ENCODE peak calls at places on chromosomes 5 and 9, in five cellular contexts. One of them, this sample, is unnamed.

GRCh38 chr9:125883548-125883947 is 136.4 kb downstream of the PBX3 start:
- DNase-seq in OCI-LY7: no peak
- DNase-seq in pancreas: no peak
- DNase-seq in Peyer's patch: no peak
- DNase-seq in adrenal gland: no peak
- DNase-seq in this sample: no peak

GRCh38 chr9:127485995-127486394 is 34.7 kb downstream of the LRSAM1 start:
- DNase-seq in OCI-LY7: no peak
- DNase-seq in pancreas: no peak
- DNase-seq in Peyer's patch: no peak
- DNase-seq in adrenal gland: no peak
- DNase-seq in this sample: no peak

GRCh38 chr9:131698715-131699053 is 41.2 kb downstream of the RAPGEF1 start:
- DNase-seq in OCI-LY7: no peak
- DNase-seq in adrenal gland: no peak
- DNase-seq in Peyer's patch: no peak
- DNase-seq in pancreas: no peak
- DNase-seq in this sample: no peak

GRCh38 chr5:178547052-178547666 is 43.0 kb downstream of the COL23A1 start:
- DNase-seq in pancreas: no peak
- DNase-seq in OCI-LY7: no peak
- DNase-seq in Peyer's patch: no peak
- DNase-seq in adrenal gland: no peak
- DNase-seq in this sample: no peak

GRCh38 chr9:132169672-132170392 is 8.0 kb downstream of the NTNG2 start:
- DNase-seq in OCI-LY7: peak; percentile 74
- DNase-seq in adrenal gland: peak; percentile 71
- DNase-seq in Peyer's patch: peak; percentile 65
- DNase-seq in pancreas: no peak
- DNase-seq in this sample: peak; percentile 48

GRCh38 chr5:156824800-156825199 is 25.3 kb upstream of the PPP1R2B start:
- DNase-seq in adrenal gland: no peak
- DNase-seq in pancreas: no peak
- DNase-seq in Peyer's patch: no peak
- DNase-seq in OCI-LY7: peak; percentile 67
- DNase-seq in this sample: no peak

GRCh38 chr9:89791754-89792153 is 186.9 kb downstream of the GADD45G start:
- DNase-seq in OCI-LY7: no peak
- DNase-seq in adrenal gland: no peak
- DNase-seq in pancreas: no peak
- DNase-seq in Peyer's patch: no peak
- DNase-seq in this sample: no peak

GRCh38 chr5:35852084-35852734 is 4.5 kb upstream of the IL7R start:
- DNase-seq in Peyer's patch: no peak
- DNase-seq in pancreas: no peak
- DNase-seq in OCI-LY7: peak; percentile 49
- DNase-seq in adrenal gland: peak; percentile 69
- DNase-seq in this sample: no peak

GRCh38 chr5:179154991-179155955 is 95.1 kb downstream of the ZNF354C start:
- DNase-seq in adrenal gland: no peak
- DNase-seq in Peyer's patch: peak; percentile 41
- DNase-seq in OCI-LY7: peak; percentile 11
- DNase-seq in pancreas: no peak
- DNase-seq in this sample: no peak

GRCh38 chr9:21788752-21789151 is 13.7 kb upstream of the MTAP start:
- DNase-seq in Peyer's patch: no peak
- DNase-seq in pancreas: no peak
- DNase-seq in OCI-LY7: no peak
- DNase-seq in adrenal gland: no peak
- DNase-seq in this sample: no peak

GRCh38 chr9:21795483-21795882 is 7.0 kb upstream of the MTAP start:
- DNase-seq in OCI-LY7: no peak
- DNase-seq in adrenal gland: no peak
- DNase-seq in pancreas: no peak
- DNase-seq in Peyer's patch: no peak
- DNase-seq in this sample: no peak

GRCh38 chr9:21789541-21790037 is 12.8 kb upstream of the MTAP start:
- DNase-seq in OCI-LY7: peak; percentile 90
- DNase-seq in Peyer's patch: no peak
- DNase-seq in adrenal gland: peak; percentile 81
- DNase-seq in pancreas: peak; percentile 21
- DNase-seq in this sample: no peak
- H3K4me3 ChIP-seq in OCI-LY7: peak overlapping the region; percentile 33
- H3K4me3 ChIP-seq in Peyer's patch: peak overlapping the region; percentile 10
- H3K4me3 ChIP-seq in adrenal gland: no peak overlapping the region
- H3K4me3 ChIP-seq in pancreas: no peak overlapping the region
- H3K4me3 ChIP-seq in this sample: no peak overlapping the region

GRCh38 chr9:121277026-121277425 is 9.1 kb downstream of the GSN start:
- DNase-seq in OCI-LY7: no peak
- DNase-seq in Peyer's patch: no peak
- DNase-seq in adrenal gland: no peak
- DNase-seq in pancreas: no peak
- DNase-seq in this sample: no peak

GRCh38 chr9:121277518-121278275 is 9.7 kb downstream of the GSN start:
- DNase-seq in OCI-LY7: no peak
- DNase-seq in pancreas: no peak
- DNase-seq in Peyer's patch: no peak
- DNase-seq in adrenal gland: no peak
- DNase-seq in this sample: no peak

GRCh38 chr9:121280715-121281613 is 13.0 kb downstream of the GSN start:
- DNase-seq in pancreas: no peak
- DNase-seq in Peyer's patch: no peak
- DNase-seq in OCI-LY7: no peak
- DNase-seq in adrenal gland: no peak
- DNase-seq in this sample: no peak

GRCh38 chr9:121279841-121280388 is 12.0 kb downstream of the GSN start:
- DNase-seq in OCI-LY7: no peak
- DNase-seq in pancreas: no peak
- DNase-seq in Peyer's patch: no peak
- DNase-seq in adrenal gland: no peak
- DNase-seq in this sample: no peak

GRCh38 chr9:121278535-121279169 is 10.7 kb downstream of the GSN start:
- DNase-seq in Peyer's patch: no peak
- DNase-seq in adrenal gland: peak; percentile 90
- DNase-seq in pancreas: no peak
- DNase-seq in OCI-LY7: peak; percentile 59
- DNase-seq in this sample: peak; percentile 55
- H3K4me3 ChIP-seq in Peyer's patch: no peak overlapping the region
- H3K4me3 ChIP-seq in adrenal gland: no peak overlapping the region
- H3K4me3 ChIP-seq in pancreas: no peak overlapping the region
- H3K4me3 ChIP-seq in OCI-LY7: no peak overlapping the region
- H3K4me3 ChIP-seq in this sample: no peak overlapping the region

GRCh38 chr5:140413230-140413629 is 11.6 kb downstream of the ANKHD1 start:
- DNase-seq in pancreas: no peak
- DNase-seq in OCI-LY7: no peak
- DNase-seq in adrenal gland: no peak
- DNase-seq in Peyer's patch: no peak
- DNase-seq in this sample: no peak

GRCh38 chr5:140403613-140404012 is 2.0 kb downstream of the ANKHD1 start:
- DNase-seq in Peyer's patch: no peak
- DNase-seq in OCI-LY7: no peak
- DNase-seq in pancreas: no peak
- DNase-seq in adrenal gland: no peak
- DNase-seq in this sample: no peak

DNA sequence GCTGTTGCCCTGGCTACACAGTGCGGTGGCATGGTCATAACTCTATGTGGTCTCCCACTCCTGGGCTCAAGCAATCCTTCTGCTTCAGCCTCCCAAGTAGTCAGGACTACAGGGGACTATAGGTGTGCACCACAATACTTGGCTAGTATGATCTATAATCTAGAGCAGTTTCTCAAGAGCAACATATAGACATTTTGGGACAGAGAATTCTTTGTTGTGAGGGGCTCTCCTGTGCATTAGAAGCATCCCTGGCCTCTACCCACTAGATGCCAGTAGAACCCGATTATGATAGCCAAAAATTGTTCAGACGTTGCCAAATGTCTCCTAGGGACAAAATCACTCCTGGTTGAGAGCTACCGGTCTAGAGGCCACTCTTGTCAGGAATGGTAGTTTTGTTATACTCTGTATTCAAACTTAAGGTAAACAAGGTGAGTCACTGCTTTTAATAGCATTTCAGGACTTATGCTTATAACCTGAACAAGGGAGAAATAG is 7.2 kb downstream of the ANKHD1 start:
- DNase-seq in OCI-LY7: no peak
- DNase-seq in Peyer's patch: no peak
- DNase-seq in pancreas: no peak
- DNase-seq in adrenal gland: no peak
- DNase-seq in this sample: no peak
- H3K4me3 ChIP-seq in OCI-LY7: no peak overlapping the region
- H3K4me3 ChIP-seq in Peyer's patch: no peak overlapping the region
- H3K4me3 ChIP-seq in pancreas: no peak overlapping the region
- H3K4me3 ChIP-seq in adrenal gland: no peak overlapping the region
- H3K4me3 ChIP-seq in this sample: no peak overlapping the region

DNA sequence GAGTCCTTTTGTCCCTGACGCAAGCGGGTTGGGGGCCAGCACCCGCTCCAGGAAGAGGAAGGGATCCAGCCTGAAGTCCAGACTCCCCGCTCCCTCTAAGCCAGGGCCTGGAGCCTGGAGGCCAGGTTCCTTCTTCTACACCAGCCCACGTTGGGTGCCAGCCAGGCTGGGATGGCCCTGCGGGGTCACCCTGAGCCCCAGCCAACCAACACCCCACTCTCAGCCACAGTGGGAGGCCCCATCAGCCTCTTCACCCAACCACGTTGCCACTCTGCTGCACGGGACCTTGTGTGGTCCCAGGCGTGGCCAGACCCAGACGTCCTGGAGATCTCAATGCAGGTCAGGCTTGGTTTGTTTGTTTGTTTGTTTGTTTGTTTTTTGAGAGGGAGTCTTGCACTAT is 1.0 kb upstream of the FUT7 start:
- DNase-seq in OCI-LY7: no peak
- DNase-seq in pancreas: no peak
- DNase-seq in adrenal gland: peak; percentile 74
- DNase-seq in Peyer's patch: no peak
- DNase-seq in this sample: peak; percentile 76
- H3K4me3 ChIP-seq in OCI-LY7: no peak overlapping the region
- H3K4me3 ChIP-seq in pancreas: no peak overlapping the region
- H3K4me3 ChIP-seq in adrenal gland: no peak overlapping the region
- H3K4me3 ChIP-seq in Peyer's patch: no peak overlapping the region
- H3K4me3 ChIP-seq in this sample: no peak overlapping the region

GRCh38 chr5:370959-371810 is 49.7 kb downstream of the AHRR start:
- DNase-seq in adrenal gland: peak; percentile 27
- DNase-seq in OCI-LY7: no peak
- DNase-seq in pancreas: no peak
- DNase-seq in Peyer's patch: no peak
- DNase-seq in this sample: peak; percentile 1
- H3K4me3 ChIP-seq in adrenal gland: no peak overlapping the region
- H3K4me3 ChIP-seq in OCI-LY7: no peak overlapping the region
- H3K4me3 ChIP-seq in pancreas: no peak overlapping the region
- H3K4me3 ChIP-seq in Peyer's patch: no peak overlapping the region
- H3K4me3 ChIP-seq in this sample: no peak overlapping the region

GRCh38 chr5:148807845-148808244 is 18.6 kb upstream of the ADRB2 start:
- DNase-seq in Peyer's patch: no peak
- DNase-seq in OCI-LY7: peak; percentile 42
- DNase-seq in pancreas: no peak
- DNase-seq in adrenal gland: no peak
- DNase-seq in this sample: no peak

GRCh38 chr5:148808864-148809642 is 17.4 kb upstream of the ADRB2 start:
- DNase-seq in Peyer's patch: no peak
- DNase-seq in pancreas: no peak
- DNase-seq in OCI-LY7: peak; percentile 85
- DNase-seq in adrenal gland: no peak
- DNase-seq in this sample: no peak

GRCh38 chr5:148801682-148802276 is 24.6 kb upstream of the ADRB2 start:
- DNase-seq in Peyer's patch: no peak
- DNase-seq in OCI-LY7: no peak
- DNase-seq in pancreas: no peak
- DNase-seq in adrenal gland: no peak
- DNase-seq in this sample: no peak

GRCh38 chr5:148806520-148806931 is 19.9 kb upstream of the ADRB2 start:
- DNase-seq in OCI-LY7: no peak
- DNase-seq in pancreas: no peak
- DNase-seq in Peyer's patch: no peak
- DNase-seq in adrenal gland: no peak
- DNase-seq in this sample: no peak

DNA sequence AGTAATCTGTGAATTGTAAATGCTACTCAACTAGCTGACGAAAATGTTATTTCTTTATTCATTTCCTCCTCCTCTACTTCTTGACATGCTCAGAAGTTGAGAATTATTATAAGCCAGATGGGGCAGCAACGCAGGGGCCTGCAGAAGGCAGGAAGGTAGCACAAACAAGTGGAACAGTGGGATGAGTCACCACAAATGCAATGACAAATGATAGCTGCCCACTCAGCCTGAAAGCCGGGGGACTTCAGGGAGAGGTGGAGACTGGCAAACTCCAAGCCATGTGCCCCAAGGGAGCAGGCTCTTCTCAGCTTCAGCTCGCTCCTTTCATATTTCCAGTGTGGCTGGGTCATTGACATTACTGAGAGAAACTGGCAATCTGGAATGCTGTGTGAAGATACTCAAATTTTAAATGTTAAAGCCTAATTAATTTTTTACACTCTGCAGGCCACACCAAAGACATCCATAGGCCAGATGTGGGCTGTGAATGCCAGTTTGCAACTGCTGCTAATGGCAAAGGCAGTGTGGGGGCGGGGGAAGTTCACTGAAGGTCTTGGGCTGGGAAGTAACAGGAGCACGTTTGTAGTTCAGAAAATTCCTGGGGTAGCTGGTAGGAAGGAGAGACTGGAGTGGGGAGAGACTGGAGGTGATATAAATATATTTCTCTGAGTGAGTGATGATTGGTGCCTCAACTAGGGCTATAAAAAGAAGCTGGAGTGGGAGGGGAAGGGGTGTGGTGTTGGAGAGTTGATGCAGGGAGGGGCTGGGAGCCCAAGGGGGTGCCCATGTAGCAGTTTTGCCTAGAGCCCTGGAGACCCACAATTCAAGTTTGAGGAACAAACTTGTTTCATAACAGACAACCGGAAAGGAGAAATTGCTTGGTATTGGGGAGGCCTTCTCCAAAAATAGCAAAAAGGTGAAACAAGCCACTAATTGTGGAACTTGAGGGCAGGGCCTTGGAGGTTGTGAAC is 20.8 kb upstream of the ADRB2 start:
- DNase-seq in Peyer's patch: no peak
- DNase-seq in OCI-LY7: peak; percentile 40
- DNase-seq in adrenal gland: no peak
- DNase-seq in pancreas: no peak
- DNase-seq in this sample: no peak
- H3K4me3 ChIP-seq in Peyer's patch: no peak overlapping the region
- H3K4me3 ChIP-seq in OCI-LY7: peak overlapping the region; percentile 12
- H3K4me3 ChIP-seq in adrenal gland: no peak overlapping the region
- H3K4me3 ChIP-seq in pancreas: no peak overlapping the region
- H3K4me3 ChIP-seq in this sample: no peak overlapping the region

GRCh38 chr9:99184427-99185327 is 37.1 kb downstream of the ALG2 start:
- DNase-seq in adrenal gland: peak; percentile 98
- DNase-seq in Peyer's patch: peak; percentile 82
- DNase-seq in OCI-LY7: peak; percentile 83
- DNase-seq in pancreas: peak; percentile 77
- DNase-seq in this sample: peak; percentile 76
- H3K4me3 ChIP-seq in adrenal gland: no peak overlapping the region
- H3K4me3 ChIP-seq in Peyer's patch: peak overlapping the region; percentile 28
- H3K4me3 ChIP-seq in OCI-LY7: no peak overlapping the region
- H3K4me3 ChIP-seq in pancreas: no peak overlapping the region
- H3K4me3 ChIP-seq in this sample: no peak overlapping the region